ENCODE peak calls at places on chromosomes 16 and 17, in four cellular contexts. W is progenitor cell of endocrine pancreas, D is heart left ventricle, G is HEK293T. B is an unnamed sample.

GRCh38 chr17:76125922-76126321 is 15.1 kb downstream of the FOXJ1 start:
- DNase-seq in D (no peak), W (no peak), G (no peak), B (no peak)

GRCh38 chr17:75159196-75160031 is 5.1 kb upstream of the JPT1 start:
- DNase-seq in D (no peak), G (no peak), W (no peak), B (no peak)

GRCh38 chr16:22360963-22361659 is 13.3 kb downstream of the CDR2 start:
- DNase-seq in W (no peak), G (peak; percentile 12), D (no peak), B (no peak)

GRCh38 chr17:1745513-1746020 is 2.9 kb downstream of the SERPINF2 start:
- DNase-seq in W (no peak), D (no peak), G (no peak), B (no peak)

GRCh38 chr17:1056761-1057160 is 59.8 kb downstream of the TIMM22 start:
- DNase-seq in D (no peak), G (no peak), W (no peak), B (no peak)

GRCh38 chr17:73196500-73196899 is 3.6 kb downstream of the COG1 start:
- DNase-seq in D (no peak), G (peak; percentile 64), W (no peak), B (no peak)

GRCh38 chr17:43927101-43927935 is 15.0 kb downstream of the PPY start:
- DNase-seq in D (no peak), G (no peak), W (no peak), B (no peak)

GRCh38 chr16:10929853-10930754 is 12.2 kb downstream of the DEXI start:
- DNase-seq in W (no peak), D (no peak), G (no peak), B (no peak)

GRCh38 chr17:58679263-58680037 is 12.4 kb downstream of the TEX14 start:
- DNase-seq in W (no peak), G (peak; percentile 71), D (no peak), B (no peak)

GRCh38 chr16:1791256-1791942 is 2.1 kb downstream of the IGFALS start:
- DNase-seq in G (no peak), W (no peak), D (no peak), B (no peak)

GRCh38 chr16:83863682-83864081 is 35.2 kb upstream of the MLYCD start:
- DNase-seq in G (no peak), W (no peak), D (no peak), B (no peak)

GRCh38 chr17:64732336-64733006 is 70.4 kb upstream of the SMURF2 start:
- DNase-seq in W (no peak), D (peak; percentile 28), G (no peak), B (peak; percentile 41)

GRCh38 chr17:7444682-7445010 is 215 bp upstream of the CHRNB1 start:
- DNase-seq in G (no peak), W (no peak), D (no peak), B (no peak)

GRCh38 chr17:16199093-16199492 is 16.2 kb downstream of the NCOR1 start:
- DNase-seq in W (no peak), D (peak; percentile 31), G (no peak), B (no peak)

GRCh38 chr16:66924527-66925321 is 611 bp downstream of the RRAD start:
- DNase-seq in D (peak; percentile 57), G (no peak), W (peak; percentile 47), B (no peak)

GRCh38 chr16:12611006-12611477 is 192.6 kb downstream of the CPPED1 start:
- DNase-seq in D (no peak), W (no peak), G (no peak), B (no peak)

GRCh38 chr17:54007855-54008254 is 185.1 kb downstream of the KIF2B start:
- DNase-seq in D (no peak), G (no peak), W (no peak), B (no peak)

GRCh38 chr17:48492401-48493298 is 38.2 kb downstream of the HOXB1 start:
- DNase-seq in W (peak; percentile 45), G (peak; percentile 90), D (peak; percentile 72), B (no peak)

GRCh38 chr16:49036126-49036525 is 245.5 kb downstream of the CBLN1 start:
- DNase-seq in W (no peak), D (no peak), G (no peak), B (no peak)

GRCh38 chr16:64450170-64450569 is 671.7 kb downstream of the CDH11 start:
- DNase-seq in G (no peak), D (no peak), W (no peak), B (no peak)

GRCh38 chr17:72696156-72696555 is 396.3 kb downstream of the SLC39A11 start:
- DNase-seq in W (no peak), D (no peak), G (no peak), B (no peak)

GRCh38 chr17:60579090-60579489 is 20.9 kb upstream of the PPM1D start:
- DNase-seq in D (no peak), G (no peak), W (no peak), B (no peak)

GRCh38 chr16:50603206-50604064 is 55.2 kb downstream of the NKD1 start:
- DNase-seq in G (no peak), D (no peak), W (no peak), B (no peak)

GRCh38 chr17:82003411-82004381 is 19.0 kb downstream of the CENPX start:
- DNase-seq in D (peak; percentile 53), W (no peak), G (no peak), B (peak; percentile 97)